ENCODE peak calls at places on chromosomes 12 and 14, in five cellular contexts. G is stomach, C is pancreas, Q is Panc1, X is IMR-90. B is an unnamed sample.

GRCh38 chr12:120262852-120263724 is 2.4 kb downstream of the PXN start:
- DNase-seq in Q (no peak), G (no peak), C (peak), X (no peak), B (no peak)

GRCh38 chr14:40623641-40624040 is 983.0 kb upstream of the LRFN5 start:
- DNase-seq in Q (no peak), X (no peak), G (no peak), C (no peak), B (no peak)

GRCh38 chr14:22545842-22546721 is 42.9 kb downstream of the DAD1 start:
- DNase-seq in G (no peak), Q (no peak), C (no peak), X (peak), B (no peak)

GRCh38 chr12:110256780-110257431 is 24.1 kb upstream of the ATP2A2 start:
- DNase-seq in C (no peak), G (peak), X (no peak), Q (no peak), B (no peak)

GRCh38 chr14:68947802-68948201 is 31.3 kb downstream of the ACTN1 start:
- DNase-seq in X (peak), G (peak), Q (no peak), C (peak), B (no peak)

GRCh38 chr12:98007963-98008362 is 507.4 kb upstream of the TMPO start:
- DNase-seq in Q (no peak), X (no peak), C (no peak), G (no peak), B (no peak)

GRCh38 chr12:67068773-67069450 is 200.2 kb upstream of the CAND1 start:
- DNase-seq in X (peak), C (peak), G (peak), Q (no peak), B (peak)

GRCh38 chr12:57887631-57888406 is 41.3 kb upstream of the CTDSP2 start:
- DNase-seq in C (no peak), G (peak), X (peak), Q (no peak), B (no peak)

GRCh38 chr12:52670961-52671360 is 9.2 kb downstream of the KRT1 start:
- DNase-seq in X (no peak), Q (no peak), C (no peak), G (no peak), B (no peak)

GRCh38 chr14:75835156-75836141 is 146.3 kb downstream of the TGFB3 start:
- DNase-seq in C (no peak), G (no peak), Q (no peak), X (no peak), B (no peak)

DNA sequence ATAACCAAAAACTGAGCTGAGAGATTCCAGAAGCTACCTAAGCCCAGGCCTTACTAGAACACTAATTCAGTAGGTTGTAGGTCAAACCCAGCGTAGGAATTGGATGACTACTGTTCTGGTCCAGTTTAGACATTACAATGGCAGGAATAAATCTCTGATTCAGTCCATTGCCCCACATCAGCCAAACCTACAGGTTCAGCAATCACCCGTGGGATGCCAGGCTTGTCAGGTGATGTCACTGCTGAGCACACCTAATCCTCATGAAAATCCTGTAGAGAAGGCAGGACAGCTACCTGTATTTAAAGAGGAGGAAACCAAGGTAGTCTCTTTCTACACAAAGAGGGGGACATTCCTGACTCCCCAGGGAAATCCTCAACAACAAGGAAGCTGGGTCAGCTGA is 63.7 kb downstream of the RFX4 start:
- DNase-seq in Q (no peak), X (no peak), G (no peak), C (no peak), B (no peak)
- H3K27ac ChIP-seq in Q (no peak), X (no peak), G (no peak), C (no peak), B (no peak)

GRCh38 chr12:114921796-114922195 is 237.8 kb upstream of the TBX3 start:
- DNase-seq in G (no peak), C (no peak), Q (no peak), X (no peak), B (no peak)

GRCh38 chr12:114925076-114925475 is 241.1 kb upstream of the TBX3 start:
- DNase-seq in Q (no peak), G (no peak), C (no peak), X (no peak), B (no peak)

GRCh38 chr12:114920828-114921579 is 237.0 kb upstream of the TBX3 start:
- DNase-seq in C (no peak), X (peak), Q (no peak), G (no peak), B (no peak)

GRCh38 chr12:114931025-114931424 is 247.1 kb upstream of the TBX3 start:
- DNase-seq in Q (no peak), G (no peak), X (no peak), C (no peak), B (no peak)

DNA sequence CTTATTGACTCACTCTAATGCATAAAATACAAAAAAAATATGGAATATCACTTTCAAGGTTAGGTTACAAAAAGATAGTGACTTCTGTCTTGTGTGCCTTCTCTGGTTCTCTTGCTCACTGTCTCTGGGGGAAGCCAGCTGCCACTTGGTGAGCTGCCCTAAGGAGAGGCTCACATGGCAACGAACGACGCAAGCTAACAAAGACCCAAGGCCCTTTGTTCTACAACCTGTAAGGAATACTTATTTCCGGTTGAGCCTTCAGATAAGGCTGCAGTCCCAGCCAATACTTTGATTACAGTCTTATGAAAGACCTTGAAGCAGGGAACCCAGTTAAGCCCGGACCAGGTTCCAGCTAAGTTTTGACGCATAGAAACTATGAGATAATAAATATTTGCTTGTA is 242.4 kb upstream of the TBX3 start:
- DNase-seq in C (no peak), X (no peak), Q (no peak), G (no peak), B (no peak)
- TF ChIP-seq CTCF in C (no peak), X (no peak), Q (no peak), G (no peak), B (no peak)

GRCh38 chr12:6199531-6200265 is 502 bp upstream of the CD9 start:
- DNase-seq in Q (no peak), G (no peak), X (no peak), C (peak), B (no peak)
- H3K4me3 ChIP-seq in Q (peak), G (peak), X (peak), C (peak), B (no peak)

GRCh38 chr12:116906285-116906684 is 4.5 kb upstream of the FBXW8 start:
- DNase-seq in Q (no peak), C (no peak), X (no peak), G (no peak), B (no peak)
- H3K27ac ChIP-seq in Q (no peak), C (no peak), X (no peak), G (no peak), B (no peak)

GRCh38 chr12:87274594-87275245 is 754.5 kb downstream of the C12orf50 start:
- DNase-seq in C (no peak), Q (no peak), G (no peak), X (peak), B (no peak)
- TF ChIP-seq CTCF in C (peak), Q (peak), G (peak), X (peak), B (no peak)

DNA sequence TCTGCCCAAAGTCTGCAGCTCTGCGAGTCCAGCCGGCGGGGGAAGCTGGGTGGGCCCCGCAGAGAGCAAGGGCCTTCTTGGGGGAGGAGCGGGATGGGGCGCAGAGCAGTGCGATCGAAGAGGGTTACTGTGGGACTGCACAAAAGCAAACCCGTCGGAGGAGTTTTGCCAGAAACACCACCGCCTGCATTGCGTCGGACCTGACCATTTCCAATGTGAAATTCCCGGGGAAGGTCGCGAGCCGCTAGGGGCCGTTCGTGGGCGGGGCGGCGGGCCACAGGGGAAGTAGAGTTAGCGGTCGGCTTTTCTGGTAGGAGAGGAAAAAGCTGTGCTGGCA is 340 bp upstream of the KCNA1 start:
- DNase-seq in Q (no peak), C (no peak), G (no peak), X (no peak), B (no peak)
- H3K4me3 ChIP-seq in Q (no peak), C (no peak), G (peak), X (no peak), B (peak)

DNA sequence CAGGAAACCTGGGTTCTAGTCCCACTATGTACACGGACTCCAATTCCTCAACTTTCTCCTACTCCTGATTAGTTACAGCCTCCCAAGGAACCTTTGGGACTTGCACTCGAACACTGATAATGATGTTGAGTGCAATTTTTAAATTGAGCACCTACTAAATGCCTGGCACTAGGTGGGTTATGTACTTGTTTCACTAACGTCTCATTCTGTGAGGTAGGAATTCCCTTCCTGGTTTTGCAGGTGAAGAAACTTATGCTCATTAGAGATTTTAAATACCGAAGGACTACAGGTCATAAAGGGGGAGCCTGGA is 536 bp downstream of the PARPBP start:
- DNase-seq in G (no peak), C (no peak), Q (no peak), X (no peak), B (no peak)
- H3K27ac ChIP-seq in G (peak), C (no peak), Q (peak), X (no peak), B (peak)